ENCODE peak calls at places on chromosomes 4 and X, in six cellular contexts. C, J, N, P, U and E are unnamed samples.

GRCh38 chrX:80747832-80748231 is 61.8 kb downstream of the BRWD3 start:
- DNase-seq in C (no peak), J (no peak), N (no peak), P (no peak), U (no peak), E (no peak)

GRCh38 chr4:165784672-165785071 is 88.4 kb upstream of the TLL1 start:
- DNase-seq in C (peak), J (no peak), N (no peak), P (no peak), U (no peak), E (no peak)

GRCh38 chr4:181933471-181933870 is 309.7 kb upstream of the TENM3 start:
- DNase-seq in C (no peak), J (no peak), N (no peak), P (no peak), U (no peak), E (no peak)

GRCh38 chr4:54784188-54784671 is 126.5 kb downstream of the KIT start:
- DNase-seq in C (peak), J (peak), N (no peak), P (no peak), U (peak), E (no peak)

GRCh38 chrX:40646489-40647306 is 663 bp downstream of the CXorf38 start:
- DNase-seq in C (no peak), J (no peak), N (peak), P (no peak), U (no peak), E (peak)

GRCh38 chr4:7430965-7431695 is 3.6 kb downstream of the PSAPL1 start:
- DNase-seq in C (no peak), J (no peak), N (no peak), P (no peak), U (no peak), E (no peak)

GRCh38 chrX:154967603-154968002 is 54.9 kb downstream of the F8 start:
- DNase-seq in C (no peak), J (no peak), N (peak), P (no peak), U (no peak), E (no peak)

GRCh38 chr4:183402771-183403170 is 41.7 kb upstream of the CDKN2AIP start:
- DNase-seq in C (peak), J (no peak), N (no peak), P (no peak), U (no peak), E (no peak)

GRCh38 chrX:76454456-76454927 is 27.0 kb downstream of the MAGEE1 start:
- DNase-seq in C (no peak), J (no peak), N (peak), P (no peak), U (no peak), E (no peak)

GRCh38 chr4:57193996-57194675 is 84.0 kb upstream of the IGFBP7 start:
- DNase-seq in C (no peak), J (no peak), N (no peak), P (no peak), U (no peak), E (no peak)